ENCODE peak calls at places on chromosomes 3 and 15, in four cellular contexts. One of them, this sample, is unnamed.
A peak's percentile ranks its signal among the peaks of the same experiment; 100 is the strongest.

GRCh38 chr3:64238971-64239667 is 13.9 kb upstream of the PRICKLE2 start:
- DNase-seq in ELF-1: peak; percentile 93
- DNase-seq in neural progenitor cell: peak; percentile 77
- DNase-seq in T-helper 9 cell: no peak
- DNase-seq in this sample: peak; percentile 36

GRCh38 chr3:157103280-157103679 is 56.7 kb downstream of the CCNL1 start:
- DNase-seq in ELF-1: no peak
- DNase-seq in neural progenitor cell: no peak
- DNase-seq in T-helper 9 cell: no peak
- DNase-seq in this sample: no peak

GRCh38 chr15:25739687-25740121 is 123.4 kb downstream of the ATP10A start:
- DNase-seq in ELF-1: peak; percentile 29
- DNase-seq in neural progenitor cell: peak; percentile 61
- DNase-seq in T-helper 9 cell: no peak
- DNase-seq in this sample: no peak

GRCh38 chr3:119420196-119420595 is 43.2 kb downstream of the TMEM39A start:
- DNase-seq in ELF-1: no peak
- DNase-seq in neural progenitor cell: peak; percentile 29
- DNase-seq in T-helper 9 cell: no peak
- DNase-seq in this sample: no peak

GRCh38 chr15:58314593-58315216 is 117.1 kb upstream of the LIPC start:
- DNase-seq in ELF-1: no peak
- DNase-seq in neural progenitor cell: no peak
- DNase-seq in T-helper 9 cell: no peak
- DNase-seq in this sample: no peak

GRCh38 chr3:195236801-195237570 is 34.0 kb downstream of the XXYLT1 start:
- DNase-seq in ELF-1: no peak
- DNase-seq in neural progenitor cell: no peak
- DNase-seq in T-helper 9 cell: no peak
- DNase-seq in this sample: no peak

GRCh38 chr3:157101470-157101869 is 58.5 kb downstream of the CCNL1 start:
- DNase-seq in ELF-1: no peak
- DNase-seq in neural progenitor cell: no peak
- DNase-seq in T-helper 9 cell: no peak
- DNase-seq in this sample: no peak

GRCh38 chr3:18734309-18734708 is 309.2 kb upstream of the SATB1 start:
- DNase-seq in ELF-1: no peak
- DNase-seq in neural progenitor cell: no peak
- DNase-seq in T-helper 9 cell: no peak
- DNase-seq in this sample: no peak

GRCh38 chr3:20055020-20055775 is 15.0 kb downstream of the KAT2B start:
- DNase-seq in ELF-1: no peak
- DNase-seq in neural progenitor cell: no peak
- DNase-seq in T-helper 9 cell: no peak
- DNase-seq in this sample: no peak

GRCh38 chr15:57610130-57610529 is 18.4 kb downstream of the MYZAP start:
- DNase-seq in ELF-1: no peak
- DNase-seq in neural progenitor cell: no peak
- DNase-seq in T-helper 9 cell: no peak
- DNase-seq in this sample: no peak

GRCh38 chr3:64921666-64922065 is 233.9 kb upstream of the ADAMTS9 start:
- DNase-seq in ELF-1: no peak
- DNase-seq in neural progenitor cell: peak; percentile 44
- DNase-seq in T-helper 9 cell: no peak
- DNase-seq in this sample: no peak

GRCh38 chr3:123618768-123619484 is 34.1 kb upstream of the HACD2 start:
- DNase-seq in ELF-1: no peak
- DNase-seq in neural progenitor cell: no peak
- DNase-seq in T-helper 9 cell: no peak
- DNase-seq in this sample: no peak

GRCh38 chr15:65902373-65902772 is 33.1 kb downstream of the RAB11A start:
- DNase-seq in ELF-1: peak; percentile 85
- DNase-seq in neural progenitor cell: no peak
- DNase-seq in T-helper 9 cell: no peak
- DNase-seq in this sample: no peak

GRCh38 chr3:45547764-45548683 is 46.5 kb upstream of the LIMD1 start:
- DNase-seq in ELF-1: no peak
- DNase-seq in neural progenitor cell: no peak
- DNase-seq in T-helper 9 cell: no peak
- DNase-seq in this sample: no peak

GRCh38 chr15:64515196-64515595 is 54.8 kb downstream of the ZNF609 start:
- DNase-seq in ELF-1: peak; percentile 30
- DNase-seq in neural progenitor cell: no peak
- DNase-seq in T-helper 9 cell: no peak
- DNase-seq in this sample: no peak

GRCh38 chr3:10263549-10264363 is 15.5 kb downstream of the TATDN2 start:
- DNase-seq in ELF-1: peak; percentile 88
- DNase-seq in neural progenitor cell: peak; percentile 79
- DNase-seq in T-helper 9 cell: peak; percentile 54
- DNase-seq in this sample: peak; percentile 48

GRCh38 chr3:65402597-65402996 is 636.1 kb downstream of the MAGI1 start:
- DNase-seq in ELF-1: peak; percentile 12
- DNase-seq in neural progenitor cell: no peak
- DNase-seq in T-helper 9 cell: no peak
- DNase-seq in this sample: no peak

GRCh38 chr3:40309925-40310635 is 573 bp downstream of the EIF1B start:
- DNase-seq in ELF-1: no peak
- DNase-seq in neural progenitor cell: peak; percentile 69
- DNase-seq in T-helper 9 cell: no peak
- DNase-seq in this sample: peak; percentile 92

GRCh38 chr3:18010001-18010400 is 267.6 kb upstream of the TBC1D5 start:
- DNase-seq in ELF-1: no peak
- DNase-seq in neural progenitor cell: no peak
- DNase-seq in T-helper 9 cell: no peak
- DNase-seq in this sample: no peak

GRCh38 chr3:61927332-61927731 is 366.0 kb downstream of the PTPRG start:
- DNase-seq in ELF-1: no peak
- DNase-seq in neural progenitor cell: no peak
- DNase-seq in T-helper 9 cell: no peak
- DNase-seq in this sample: no peak

GRCh38 chr3:3015472-3016089 is 94.6 kb downstream of the IL5RA start:
- DNase-seq in ELF-1: peak; percentile 12
- DNase-seq in neural progenitor cell: peak; percentile 63
- DNase-seq in T-helper 9 cell: no peak
- DNase-seq in this sample: peak; percentile 66

GRCh38 chr15:72077950-72078349 is 40.0 kb downstream of the MYO9A start:
- DNase-seq in ELF-1: no peak
- DNase-seq in neural progenitor cell: no peak
- DNase-seq in T-helper 9 cell: no peak
- DNase-seq in this sample: no peak

GRCh38 chr3:120567370-120568197 is 28.6 kb upstream of the NDUFB4 start:
- DNase-seq in ELF-1: peak; percentile 14
- DNase-seq in neural progenitor cell: peak; percentile 45
- DNase-seq in T-helper 9 cell: no peak
- DNase-seq in this sample: peak; percentile 52

GRCh38 chr3:99232696-99233095 is 331.2 kb upstream of the DCBLD2 start:
- DNase-seq in ELF-1: no peak
- DNase-seq in neural progenitor cell: no peak
- DNase-seq in T-helper 9 cell: no peak
- DNase-seq in this sample: no peak

GRCh38 chr15:101190196-101190595 is 61.7 kb downstream of the CHSY1 start:
- DNase-seq in ELF-1: no peak
- DNase-seq in neural progenitor cell: no peak
- DNase-seq in T-helper 9 cell: no peak
- DNase-seq in this sample: no peak

GRCh38 chr3:178436773-178437172 is 99.5 kb upstream of the KCNMB2 start:
- DNase-seq in ELF-1: no peak
- DNase-seq in neural progenitor cell: peak; percentile 37
- DNase-seq in T-helper 9 cell: no peak
- DNase-seq in this sample: no peak

GRCh38 chr3:30002782-30003181 is 603.6 kb upstream of the TGFBR2 start:
- DNase-seq in ELF-1: no peak
- DNase-seq in neural progenitor cell: no peak
- DNase-seq in T-helper 9 cell: no peak
- DNase-seq in this sample: no peak

GRCh38 chr15:89649716-89650115 is 5.6 kb downstream of the KIF7 start:
- DNase-seq in ELF-1: no peak
- DNase-seq in neural progenitor cell: no peak
- DNase-seq in T-helper 9 cell: no peak
- DNase-seq in this sample: no peak

GRCh38 chr15:25706176-25706970 is 156.8 kb downstream of the ATP10A start:
- DNase-seq in ELF-1: no peak
- DNase-seq in neural progenitor cell: no peak
- DNase-seq in T-helper 9 cell: no peak
- DNase-seq in this sample: no peak

GRCh38 chr15:63983071-63983711 is 63.1 kb downstream of the DAPK2 start:
- DNase-seq in ELF-1: no peak
- DNase-seq in neural progenitor cell: peak; percentile 44
- DNase-seq in T-helper 9 cell: no peak
- DNase-seq in this sample: no peak

GRCh38 chr3:127743676-127744075 is 70.9 kb downstream of the ABTB1 start:
- DNase-seq in ELF-1: no peak
- DNase-seq in neural progenitor cell: no peak
- DNase-seq in T-helper 9 cell: no peak
- DNase-seq in this sample: no peak

GRCh38 chr3:195129644-195130492 is 141.1 kb downstream of the XXYLT1 start:
- DNase-seq in ELF-1: no peak
- DNase-seq in neural progenitor cell: no peak
- DNase-seq in T-helper 9 cell: no peak
- DNase-seq in this sample: no peak

GRCh38 chr3:171066216-171066615 is 39.7 kb upstream of the SLC2A2 start:
- DNase-seq in ELF-1: no peak
- DNase-seq in neural progenitor cell: no peak
- DNase-seq in T-helper 9 cell: no peak
- DNase-seq in this sample: no peak

GRCh38 chr3:67957268-67957667 is 302.9 kb upstream of the SUCLG2 start:
- DNase-seq in ELF-1: no peak
- DNase-seq in neural progenitor cell: no peak
- DNase-seq in T-helper 9 cell: no peak
- DNase-seq in this sample: no peak